ENCODE peak calls at places on chromosomes 3 and 15, in four cellular contexts. One of them, this sample, is unnamed.

GRCh38 chr15:62600376-62600775 is 435.3 kb upstream of the C2CD4B start:
- DNase-seq in A549: no peak
- DNase-seq in SK-N-SH: no peak
- DNase-seq in HCT116: no peak
- DNase-seq in this sample: no peak

GRCh38 chr3:124563376-124563775 is 166.9 kb upstream of the UMPS start:
- DNase-seq in A549: peak; percentile 17
- DNase-seq in SK-N-SH: no peak
- DNase-seq in HCT116: no peak
- DNase-seq in this sample: no peak

GRCh38 chr3:152466784-152467183 is 198.1 kb downstream of the MBNL1 start:
- DNase-seq in A549: peak; percentile 46
- DNase-seq in SK-N-SH: peak; percentile 32
- DNase-seq in HCT116: no peak
- DNase-seq in this sample: peak; percentile 50

GRCh38 chr3:69251078-69251805 is 128.8 kb upstream of the LMOD3 start:
- DNase-seq in A549: no peak
- DNase-seq in SK-N-SH: no peak
- DNase-seq in HCT116: no peak
- DNase-seq in this sample: no peak

GRCh38 chr3:42012378-42012934 is 50.6 kb upstream of the ULK4 start:
- DNase-seq in A549: no peak
- DNase-seq in SK-N-SH: no peak
- DNase-seq in HCT116: no peak
- DNase-seq in this sample: no peak

GRCh38 chr3:187852842-187853727 is 107.8 kb upstream of the BCL6 start:
- DNase-seq in A549: peak; percentile 18
- DNase-seq in SK-N-SH: no peak
- DNase-seq in HCT116: no peak
- DNase-seq in this sample: no peak

GRCh38 chr15:87917480-87917879 is 339.1 kb downstream of the NTRK3 start:
- DNase-seq in A549: no peak
- DNase-seq in SK-N-SH: no peak
- DNase-seq in HCT116: no peak
- DNase-seq in this sample: no peak

GRCh38 chr3:119604878-119605277 is 7.2 kb downstream of the PLA1A start:
- DNase-seq in A549: no peak
- DNase-seq in SK-N-SH: no peak
- DNase-seq in HCT116: no peak
- DNase-seq in this sample: no peak

GRCh38 chr3:56879453-56880224 is 77.9 kb upstream of the ARHGEF3 start:
- DNase-seq in A549: no peak
- DNase-seq in SK-N-SH: no peak
- DNase-seq in HCT116: no peak
- DNase-seq in this sample: no peak

GRCh38 chr15:90924375-90924774 is 8.0 kb downstream of the HDDC3 start:
- DNase-seq in A549: no peak
- DNase-seq in SK-N-SH: no peak
- DNase-seq in HCT116: no peak
- DNase-seq in this sample: no peak
- TF ChIP-seq MAX in A549: no peak
- TF ChIP-seq MAX in SK-N-SH: no peak
- TF ChIP-seq MAX in HCT116: no peak
- TF ChIP-seq MAX in this sample: no peak

GRCh38 chr3:143235614-143236204 is 116.1 kb downstream of the CHST2 start:
- DNase-seq in A549: no peak
- DNase-seq in SK-N-SH: no peak
- DNase-seq in HCT116: no peak
- DNase-seq in this sample: no peak
- H3K4me3 ChIP-seq in A549: no peak overlapping the region
- H3K4me3 ChIP-seq in SK-N-SH: no peak overlapping the region
- H3K4me3 ChIP-seq in HCT116: no peak overlapping the region
- H3K4me3 ChIP-seq in this sample: no peak overlapping the region

DNA sequence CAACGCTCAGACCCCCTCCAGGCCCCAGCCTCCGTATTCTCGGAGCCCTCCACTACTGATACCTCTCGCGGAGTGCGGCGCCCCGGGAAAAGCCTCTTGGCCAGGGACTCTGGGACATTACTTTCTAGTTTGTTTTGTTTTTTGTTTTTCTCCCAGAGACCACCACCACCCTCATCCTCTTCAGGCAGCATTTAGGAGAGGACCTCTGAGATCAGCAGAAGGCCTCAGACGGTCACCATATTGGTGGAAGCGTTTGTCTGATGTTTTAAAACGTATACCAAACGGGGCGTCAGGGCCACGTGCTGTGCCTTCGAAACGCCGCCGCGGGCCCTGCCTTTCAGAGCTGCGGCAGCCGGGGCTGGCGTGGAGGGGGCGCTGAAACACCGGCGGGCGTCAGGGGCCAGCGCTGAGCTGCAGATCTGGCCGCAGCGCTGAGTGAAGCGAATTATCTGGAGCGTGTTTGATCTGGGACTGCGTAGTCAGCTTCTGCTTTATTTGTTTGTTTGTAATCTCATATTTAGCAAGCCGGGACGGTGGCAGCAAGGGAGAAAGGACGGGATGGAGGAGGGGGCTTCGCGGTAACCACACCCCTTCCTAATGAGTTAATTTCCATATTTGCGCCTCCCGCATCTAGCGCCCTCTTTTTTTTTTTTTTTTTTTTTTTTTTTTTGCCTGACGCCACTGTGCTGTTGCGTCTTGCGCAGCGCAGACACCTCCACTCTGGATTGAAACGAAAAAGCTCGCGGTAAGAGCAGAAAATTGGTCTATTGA is 14.8 kb downstream of the SOX2 start:
- DNase-seq in A549: peak; percentile 47
- DNase-seq in SK-N-SH: no peak
- DNase-seq in HCT116: no peak
- DNase-seq in this sample: no peak
- TF ChIP-seq MAX in A549: peak; percentile 99
- TF ChIP-seq MAX in SK-N-SH: no peak
- TF ChIP-seq MAX in HCT116: no peak
- TF ChIP-seq MAX in this sample: no peak

GRCh38 chr3:58576716-58577115 is 475 bp downstream of the FAM107A start:
- DNase-seq in A549: no peak
- DNase-seq in SK-N-SH: no peak
- DNase-seq in HCT116: no peak
- DNase-seq in this sample: no peak

GRCh38 chr3:58573638-58574037 is 3.6 kb downstream of the FAM107A start:
- DNase-seq in A549: no peak
- DNase-seq in SK-N-SH: no peak
- DNase-seq in HCT116: no peak
- DNase-seq in this sample: no peak

GRCh38 chr3:58574682-58575081 is 2.5 kb downstream of the FAM107A start:
- DNase-seq in A549: no peak
- DNase-seq in SK-N-SH: no peak
- DNase-seq in HCT116: no peak
- DNase-seq in this sample: no peak

GRCh38 chr3:58577269-58577821 is at the start of gene FAM107A:
- DNase-seq in A549: peak; percentile 30
- DNase-seq in SK-N-SH: no peak
- DNase-seq in HCT116: no peak
- DNase-seq in this sample: no peak

DNA sequence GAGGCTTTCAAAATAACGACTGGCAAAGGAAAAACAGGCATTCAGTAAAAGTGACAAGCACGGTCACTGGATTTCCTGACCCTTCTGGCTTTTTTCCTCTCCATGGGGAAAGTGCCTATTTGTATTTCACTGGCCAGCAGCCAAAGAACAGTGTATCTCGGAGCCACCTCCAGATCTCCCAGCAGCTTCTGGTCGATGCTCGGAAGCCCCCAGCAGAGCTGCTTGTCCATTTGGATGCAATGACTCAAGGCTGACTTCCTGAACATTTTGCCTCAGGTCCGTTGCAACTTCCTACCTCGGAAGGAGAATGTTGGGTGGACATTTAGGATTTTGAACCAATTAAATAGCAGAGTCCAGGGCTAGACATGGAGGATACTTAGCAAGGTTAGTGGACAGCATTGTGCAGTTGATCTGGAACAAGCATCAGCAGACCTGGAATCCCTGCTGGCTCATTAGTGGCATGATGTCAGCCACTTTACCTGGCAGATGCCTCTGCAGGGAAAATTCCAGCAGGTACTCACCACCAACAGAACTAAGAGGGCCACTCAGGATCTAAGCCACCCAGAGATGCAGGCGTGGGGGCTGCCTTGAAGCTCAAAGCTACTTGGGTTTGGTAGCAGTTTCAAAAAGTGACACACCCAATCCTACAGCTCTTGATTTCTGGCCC is 1.1 kb downstream of the FAM107A start:
- DNase-seq in A549: no peak
- DNase-seq in SK-N-SH: peak; percentile 66
- DNase-seq in HCT116: no peak
- DNase-seq in this sample: no peak
- H3K4me3 ChIP-seq in A549: no peak overlapping the region
- H3K4me3 ChIP-seq in SK-N-SH: no peak overlapping the region
- H3K4me3 ChIP-seq in HCT116: no peak overlapping the region
- H3K4me3 ChIP-seq in this sample: no peak overlapping the region

GRCh38 chr3:127427666-127428065 is 139.8 kb upstream of the PRR20G start:
- DNase-seq in A549: no peak
- DNase-seq in SK-N-SH: no peak
- DNase-seq in HCT116: no peak
- DNase-seq in this sample: no peak

GRCh38 chr3:127426444-127427168 is 138.8 kb upstream of the PRR20G start:
- DNase-seq in A549: no peak
- DNase-seq in SK-N-SH: no peak
- DNase-seq in HCT116: no peak
- DNase-seq in this sample: no peak

GRCh38 chr3:127431066-127431465 is 143.2 kb upstream of the PRR20G start:
- DNase-seq in A549: no peak
- DNase-seq in SK-N-SH: peak; percentile 69
- DNase-seq in HCT116: no peak
- DNase-seq in this sample: no peak

GRCh38 chr3:127427169-127427655 is 139.4 kb upstream of the PRR20G start:
- DNase-seq in A549: no peak
- DNase-seq in SK-N-SH: no peak
- DNase-seq in HCT116: no peak
- DNase-seq in this sample: no peak

GRCh38 chr3:127428344-127429001 is 140.6 kb upstream of the PRR20G start:
- DNase-seq in A549: no peak
- DNase-seq in SK-N-SH: no peak
- DNase-seq in HCT116: peak; percentile 27
- DNase-seq in this sample: no peak
- TF ChIP-seq MAX in A549: no peak
- TF ChIP-seq MAX in SK-N-SH: no peak
- TF ChIP-seq MAX in HCT116: no peak
- TF ChIP-seq MAX in this sample: no peak

GRCh38 chr3:129027544-129027880 is 26.4 kb downstream of the EFCC1 start:
- DNase-seq in A549: no peak
- DNase-seq in SK-N-SH: no peak
- DNase-seq in HCT116: no peak
- DNase-seq in this sample: no peak
- H3K4me3 ChIP-seq in A549: peak overlapping the region; percentile 54
- H3K4me3 ChIP-seq in SK-N-SH: peak overlapping the region; percentile 59
- H3K4me3 ChIP-seq in HCT116: peak overlapping the region; percentile 45
- H3K4me3 ChIP-seq in this sample: peak overlapping the region; percentile 28

GRCh38 chr3:36700537-36701248 is 63.7 kb downstream of the DCLK3 start:
- DNase-seq in A549: peak; percentile 72
- DNase-seq in SK-N-SH: peak; percentile 73
- DNase-seq in HCT116: peak; percentile 33
- DNase-seq in this sample: peak; percentile 67

GRCh38 chr3:36704280-36704679 is 60.1 kb downstream of the DCLK3 start:
- DNase-seq in A549: no peak
- DNase-seq in SK-N-SH: no peak
- DNase-seq in HCT116: no peak
- DNase-seq in this sample: no peak

GRCh38 chr3:36701249-36701572 is 63.1 kb downstream of the DCLK3 start:
- DNase-seq in A549: no peak
- DNase-seq in SK-N-SH: no peak
- DNase-seq in HCT116: no peak
- DNase-seq in this sample: no peak

GRCh38 chr3:36705015-36705414 is 59.3 kb downstream of the DCLK3 start:
- DNase-seq in A549: no peak
- DNase-seq in SK-N-SH: no peak
- DNase-seq in HCT116: no peak
- DNase-seq in this sample: no peak

DNA sequence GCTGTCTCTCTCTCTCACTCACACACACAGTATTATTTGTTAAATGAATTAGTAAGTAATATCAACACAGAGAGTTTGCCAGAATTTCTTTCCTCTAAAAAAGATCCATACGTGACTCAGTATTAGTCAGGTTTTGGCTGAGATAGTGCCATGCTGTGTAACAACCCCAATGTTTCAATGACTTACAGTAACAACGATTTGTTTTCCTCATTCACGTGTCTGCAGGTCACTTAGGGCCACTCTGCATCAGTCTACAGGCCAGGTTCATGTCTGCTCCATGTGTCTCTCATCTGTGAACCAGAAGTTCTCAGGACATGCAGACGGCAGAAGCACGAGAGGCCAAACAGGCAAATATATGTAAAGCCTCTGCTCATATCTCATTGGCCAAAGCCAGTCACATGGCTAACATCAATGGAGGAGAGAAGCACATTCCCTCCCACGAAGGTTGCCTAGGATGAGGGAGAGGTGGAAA is 62.4 kb downstream of the DCLK3 start:
- DNase-seq in A549: peak; percentile 48
- DNase-seq in SK-N-SH: no peak
- DNase-seq in HCT116: no peak
- DNase-seq in this sample: no peak
- TF ChIP-seq MAX in A549: peak; percentile 70
- TF ChIP-seq MAX in SK-N-SH: peak; percentile 47
- TF ChIP-seq MAX in HCT116: no peak
- TF ChIP-seq MAX in this sample: no peak

GRCh38 chr15:101209285-101209821 is 42.5 kb downstream of the CHSY1 start:
- DNase-seq in A549: no peak
- DNase-seq in SK-N-SH: no peak
- DNase-seq in HCT116: no peak
- DNase-seq in this sample: no peak

GRCh38 chr15:101210058-101210457 is 41.8 kb downstream of the CHSY1 start:
- DNase-seq in A549: no peak
- DNase-seq in SK-N-SH: no peak
- DNase-seq in HCT116: no peak
- DNase-seq in this sample: no peak

GRCh38 chr15:101210466-101210865 is 41.4 kb downstream of the CHSY1 start:
- DNase-seq in A549: no peak
- DNase-seq in SK-N-SH: no peak
- DNase-seq in HCT116: no peak
- DNase-seq in this sample: peak; percentile 52

GRCh38 chr15:101206173-101206572 is 45.7 kb downstream of the CHSY1 start:
- DNase-seq in A549: no peak
- DNase-seq in SK-N-SH: no peak
- DNase-seq in HCT116: no peak
- DNase-seq in this sample: peak; percentile 65

DNA sequence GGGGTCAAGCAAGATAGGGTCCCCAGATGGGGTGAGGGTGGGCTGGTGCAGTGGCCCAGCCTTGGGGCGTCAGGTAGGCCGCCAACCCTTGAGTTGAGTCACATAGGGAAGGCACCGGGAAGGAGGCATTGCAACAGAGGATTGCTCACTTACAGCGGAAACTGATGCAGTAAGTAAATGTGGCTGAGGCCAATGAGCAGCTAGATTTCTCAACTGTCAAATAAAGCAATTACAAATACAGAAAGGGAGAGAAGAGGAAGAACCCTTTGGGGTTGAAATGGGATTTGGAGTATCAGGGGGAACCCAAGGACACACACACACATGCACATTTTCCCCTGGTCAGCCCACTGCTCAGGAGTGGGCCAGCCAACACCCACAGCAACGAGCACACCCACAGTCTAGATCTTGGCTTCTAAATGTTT is 44.0 kb downstream of the CHSY1 start:
- DNase-seq in A549: no peak
- DNase-seq in SK-N-SH: no peak
- DNase-seq in HCT116: no peak
- DNase-seq in this sample: peak; percentile 95
- H3K4me3 ChIP-seq in A549: no peak overlapping the region
- H3K4me3 ChIP-seq in SK-N-SH: no peak overlapping the region
- H3K4me3 ChIP-seq in HCT116: no peak overlapping the region
- H3K4me3 ChIP-seq in this sample: peak overlapping the region; percentile 35

GRCh38 chr3:120753831-120754230 is 11.3 kb downstream of the GTF2E1 start:
- DNase-seq in A549: no peak
- DNase-seq in SK-N-SH: no peak
- DNase-seq in HCT116: no peak
- DNase-seq in this sample: no peak
- TF ChIP-seq MAX in A549: no peak
- TF ChIP-seq MAX in SK-N-SH: no peak
- TF ChIP-seq MAX in HCT116: no peak
- TF ChIP-seq MAX in this sample: no peak

This sample was measured in NB4.